ENCODE peak calls at places on chromosomes 2 and 18, in six cellular contexts. U, K, X, I, Y and B are unnamed samples.

GRCh38 chr2:203484266-203485112 is 50.6 kb downstream of the RAPH1 start:
- DNase-seq in U (peak), K (peak), X (peak), I (peak), Y (peak), B (peak)

GRCh38 chr18:35117951-35118411 is 76.8 kb downstream of the MAPRE2 start:
- DNase-seq in U (peak), K (peak), X (no peak), I (no peak), Y (peak), B (no peak)

GRCh38 chr18:33611525-33612135 is 33.6 kb downstream of the ASXL3 start:
- DNase-seq in U (no peak), K (no peak), X (no peak), I (no peak), Y (no peak), B (no peak)

GRCh38 chr2:174263989-174264388 is 15.7 kb upstream of the OLA1 start:
- DNase-seq in U (peak), K (no peak), X (no peak), I (no peak), Y (peak), B (no peak)

GRCh38 chr2:179265082-179265575 is 497 bp upstream of the SESTD1 start:
- DNase-seq in U (peak), K (no peak), X (no peak), I (no peak), Y (peak), B (no peak)

GRCh38 chr18:44599409-44599808 is 81.3 kb upstream of the SETBP1 start:
- DNase-seq in U (no peak), K (peak), X (no peak), I (peak), Y (no peak), B (no peak)

GRCh38 chr2:118846667-118847446 is 591 bp downstream of the EN1 start:
- DNase-seq in U (no peak), K (peak), X (peak), I (no peak), Y (no peak), B (no peak)

GRCh38 chr2:27735263-27735904 is 36.1 kb upstream of the MRPL33 start:
- DNase-seq in U (peak), K (peak), X (peak), I (no peak), Y (peak), B (no peak)

GRCh38 chr2:103445356-103445755 is 683.5 kb downstream of the TMEM182 start:
- DNase-seq in U (no peak), K (no peak), X (no peak), I (no peak), Y (no peak), B (no peak)

GRCh38 chr18:35355140-35355618 is 11.0 kb upstream of the ZNF24 start:
- DNase-seq in U (peak), K (peak), X (peak), I (peak), Y (peak), B (peak)

GRCh38 chr2:136284226-136285119 is 166.5 kb upstream of the CXCR4 start:
- DNase-seq in U (no peak), K (no peak), X (no peak), I (no peak), Y (no peak), B (no peak)

GRCh38 chr2:64812298-64812697 is 158.6 kb upstream of the SERTAD2 start:
- DNase-seq in U (no peak), K (no peak), X (no peak), I (no peak), Y (no peak), B (no peak)

GRCh38 chr2:8310557-8311455 is 371.1 kb upstream of the ID2 start:
- DNase-seq in U (no peak), K (no peak), X (peak), I (no peak), Y (no peak), B (no peak)

GRCh38 chr2:232484628-232485332 is 2.9 kb downstream of the ECEL1 start:
- DNase-seq in U (no peak), K (no peak), X (peak), I (no peak), Y (no peak), B (no peak)

GRCh38 chr2:241804326-241805276 is 4.4 kb upstream of the NEU4 start:
- DNase-seq in U (no peak), K (no peak), X (peak), I (no peak), Y (peak), B (no peak)

GRCh38 chr2:37448342-37449120 is 104.1 kb downstream of the QPCT start:
- DNase-seq in U (no peak), K (no peak), X (no peak), I (no peak), Y (no peak), B (no peak)

GRCh38 chr2:45024600-45025291 is 15.5 kb upstream of the SIX2 start:
- DNase-seq in U (peak), K (peak), X (no peak), I (no peak), Y (peak), B (no peak)

GRCh38 chr2:163341426-163341825 is 394.4 kb downstream of the FIGN start:
- DNase-seq in U (peak), K (no peak), X (no peak), I (no peak), Y (peak), B (no peak)

GRCh38 chr2:136238214-136238551 is 120.2 kb upstream of the CXCR4 start:
- DNase-seq in U (peak), K (no peak), X (no peak), I (no peak), Y (peak), B (no peak)

GRCh38 chr2:199471443-199472057 is 13.8 kb upstream of the SATB2 start:
- DNase-seq in U (peak), K (peak), X (peak), I (no peak), Y (peak), B (no peak)